ENCODE peak calls at places on chromosomes 13 and 19, in five cellular contexts. U is body of pancreas; C is fibroblast of the aortic adventitia; W is CD4-positive, alpha-beta T cell; T is H9. E is an unnamed sample.

GRCh38 chr13:83853771-83854170 is 28.5 kb downstream of the SLITRK1 start:
- DNase-seq in C (no peak), W (no peak), T (no peak), U (no peak), E (no peak)

GRCh38 chr13:85896516-85897450 is 97.6 kb upstream of the SLITRK6 start:
- DNase-seq in U (no peak), T (peak; percentile 29), C (no peak), W (no peak), E (no peak)

GRCh38 chr19:45643024-45643926 is 4.1 kb upstream of the EML2 start:
- DNase-seq in U (peak; percentile 86), W (peak; percentile 92), C (peak; percentile 79), T (peak; percentile 95), E (peak; percentile 89)

GRCh38 chr19:3693030-3693925 is 7.0 kb downstream of the PIP5K1C start:
- DNase-seq in T (no peak), U (no peak), C (peak; percentile 7), W (no peak), E (no peak)

GRCh38 chr19:38376576-38376975 is 2.2 kb downstream of the PSMD8 start:
- DNase-seq in C (no peak), W (no peak), T (no peak), U (no peak), E (no peak)

GRCh38 chr19:13825489-13826475 is 30.5 kb downstream of the ZSWIM4 start:
- DNase-seq in U (no peak), C (no peak), T (peak; percentile 93), W (no peak), E (no peak)

GRCh38 chr13:43132228-43132627 is 108.8 kb downstream of the DNAJC15 start:
- DNase-seq in T (peak; percentile 77), W (no peak), U (peak; percentile 32), C (peak; percentile 23), E (peak; percentile 31)

GRCh38 chr19:46975011-46975917 is 44.4 kb upstream of the NPAS1 start:
- DNase-seq in T (no peak), W (no peak), C (peak; percentile 74), U (no peak), E (no peak)

GRCh38 chr13:44364601-44365000 is 9.0 kb upstream of the SERP2 start:
- DNase-seq in T (no peak), U (no peak), C (peak; percentile 25), W (no peak), E (no peak)

GRCh38 chr13:101416181-101417042 is at the start of gene NALCN:
- DNase-seq in T (peak; percentile 39), U (peak; percentile 31), W (no peak), C (peak; percentile 13), E (peak; percentile 21)

GRCh38 chr19:41886761-41887710 is 4.1 kb downstream of the ARHGEF1 start:
- DNase-seq in W (peak; percentile 71), T (no peak), C (no peak), U (peak; percentile 41), E (peak; percentile 78)

GRCh38 chr19:48480151-48480475 is 10.9 kb downstream of the CYTH2 start:
- DNase-seq in C (peak; percentile 20), W (peak; percentile 51), U (peak; percentile 62), T (no peak), E (no peak)

GRCh38 chr19:9936151-9937000 is at the start of gene OLFM2:
- DNase-seq in W (no peak), U (peak; percentile 22), T (peak; percentile 89), C (no peak), E (peak; percentile 55)

GRCh38 chr13:99182439-99182838 is 18.2 kb upstream of the UBAC2 start:
- DNase-seq in W (no peak), T (no peak), C (no peak), U (no peak), E (no peak)

GRCh38 chr19:34260771-34261173 is 6.4 kb downstream of the GARRE1 start:
- DNase-seq in T (peak; percentile 44), W (no peak), U (no peak), C (peak; percentile 71), E (no peak)

GRCh38 chr13:50125556-50126377 is 110.5 kb downstream of the KCNRG start:
- DNase-seq in U (peak; percentile 97), W (peak; percentile 87), T (peak; percentile 75), C (peak; percentile 90), E (peak; percentile 56)

GRCh38 chr19:45402469-45403070 is 2.3 kb downstream of the PPP1R13L start:
- DNase-seq in C (no peak), U (peak; percentile 69), W (peak; percentile 48), T (peak; percentile 85), E (peak; percentile 73)

GRCh38 chr13:97220151-97220900 is 1.8 kb upstream of the MBNL2 start:
- DNase-seq in W (no peak), T (no peak), C (no peak), U (no peak), E (no peak)

GRCh38 chr19:33417751-33418150 is 44.2 kb downstream of the CEBPG start:
- DNase-seq in U (no peak), W (no peak), C (no peak), T (no peak), E (no peak)

GRCh38 chr13:45231722-45232121 is 30.9 kb upstream of the KCTD4 start:
- DNase-seq in U (no peak), W (no peak), T (no peak), C (peak; percentile 54), E (peak; percentile 19)

GRCh38 chr13:110113284-110113764 is 193.6 kb downstream of the COL4A1 start:
- DNase-seq in U (no peak), W (no peak), C (peak; percentile 58), T (no peak), E (no peak)

GRCh38 chr19:18173054-18173571 is 500 bp upstream of the IFI30 start:
- DNase-seq in U (peak; percentile 80), C (peak; percentile 61), W (no peak), T (no peak), E (no peak)

GRCh38 chr19:57813919-57814504 is 701 bp downstream of the ZNF552 start:
- DNase-seq in U (no peak), C (no peak), T (no peak), W (no peak), E (no peak)

GRCh38 chr13:72536668-72537399 is 190.6 kb downstream of the MZT1 start:
- DNase-seq in U (no peak), W (no peak), C (no peak), T (no peak), E (no peak)

GRCh38 chr19:44653977-44654784 is 10.5 kb downstream of the PVR start:
- DNase-seq in W (peak; percentile 75), C (peak; percentile 57), U (peak; percentile 82), T (peak; percentile 78), E (peak; percentile 88)

GRCh38 chr13:32941368-32941767 is 74.9 kb upstream of the KL start:
- DNase-seq in T (no peak), U (no peak), C (no peak), W (no peak), E (no peak)

GRCh38 chr13:21060063-21060826 is 1.1 kb downstream of the LATS2 start:
- DNase-seq in U (peak; percentile 37), C (peak; percentile 57), T (no peak), W (no peak), E (peak; percentile 50)

GRCh38 chr19:11421607-11422098 is 2.5 kb upstream of the RGL3 start:
- DNase-seq in U (peak; percentile 22), T (peak; percentile 92), C (no peak), W (peak; percentile 49), E (peak; percentile 89)

GRCh38 chr13:89748716-89749115 is 1598.8 kb upstream of the MIR17HG start:
- DNase-seq in C (no peak), W (no peak), T (no peak), U (no peak), E (no peak)

GRCh38 chr19:3262362-3262761 is 37.9 kb downstream of the CELF5 start:
- DNase-seq in T (no peak), W (no peak), U (no peak), C (no peak), E (no peak)

GRCh38 chr19:51020988-51021651 is 1.6 kb upstream of the KLK10 start:
- DNase-seq in W (no peak), C (peak; percentile 63), T (no peak), U (peak; percentile 66), E (no peak)
- TF ChIP-seq CTCF in W (peak; percentile 45), C (peak; percentile 66), T (peak; percentile 85), U (peak; percentile 69), E (peak; percentile 57)

GRCh38 chr19:5090780-5091575 is 122.1 kb downstream of the KDM4B start:
- DNase-seq in C (peak; percentile 62), W (no peak), U (peak; percentile 43), T (no peak), E (no peak)
- TF ChIP-seq CTCF in C (no peak), W (no peak), U (no peak), T (no peak), E (no peak)

DNA sequence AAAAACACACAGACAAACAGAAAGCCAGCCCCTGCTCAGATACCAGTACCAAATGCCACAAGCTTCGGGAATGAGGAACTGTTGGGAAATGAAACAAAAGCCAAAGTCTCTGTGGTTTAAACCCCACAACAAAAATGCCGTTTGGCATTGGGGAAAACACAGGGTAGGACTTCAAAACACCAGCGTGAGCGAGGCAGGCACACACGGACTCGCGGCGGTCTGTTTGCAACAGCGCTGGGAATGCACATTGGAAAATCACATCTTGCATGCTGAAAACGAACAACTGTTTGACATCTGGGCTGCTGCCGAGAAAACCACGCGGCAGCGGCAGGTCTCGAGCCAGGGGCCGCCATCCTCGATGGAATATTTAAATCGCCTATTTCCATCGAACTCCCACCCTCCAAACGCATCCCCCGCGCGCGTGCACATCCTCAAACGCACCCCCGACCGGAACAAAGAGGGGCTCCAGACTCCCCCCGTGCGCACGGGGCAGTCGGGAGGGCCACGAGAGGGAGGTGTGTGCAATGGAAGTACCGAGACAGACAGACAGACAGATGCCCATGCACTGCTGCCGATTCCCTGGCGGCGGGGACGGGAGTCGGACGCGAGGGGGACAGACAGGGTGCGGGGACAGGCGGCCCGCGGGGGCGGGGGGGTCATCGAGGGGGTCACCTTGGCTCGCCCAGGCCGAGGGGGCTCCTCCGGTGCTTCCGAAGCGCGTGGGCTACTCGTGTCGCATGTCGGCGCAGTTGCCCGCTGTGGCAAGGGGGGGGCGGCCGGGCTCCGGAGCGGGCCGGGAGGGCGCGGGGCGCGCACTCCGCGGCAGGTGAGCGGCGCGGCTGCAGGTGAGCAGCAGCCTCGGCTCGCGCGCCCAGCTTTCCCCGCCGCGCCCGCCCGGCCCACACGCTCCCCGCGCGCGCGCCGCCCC is at the start of gene GPR12:
- DNase-seq in C (peak; percentile 11), T (no peak), U (no peak), W (no peak), E (no peak)
- TF ChIP-seq CTCF in C (no peak), T (no peak), U (no peak), W (no peak), E (no peak)

GRCh38 chr19:16076154-16076957 is at the start of gene TPM4:
- DNase-seq in U (peak; percentile 88), W (peak; percentile 77), C (peak; percentile 96), T (peak; percentile 95), E (peak; percentile 94)
- TF ChIP-seq CTCF in U (no peak), W (no peak), C (no peak), T (no peak), E (no peak)

GRCh38 chr13:103100795-103101194 is 34.6 kb upstream of the SLC10A2 start:
- DNase-seq in U (no peak), C (no peak), W (no peak), T (no peak), E (no peak)

GRCh38 chr13:103097366-103097928 is 31.2 kb upstream of the SLC10A2 start:
- DNase-seq in C (no peak), T (no peak), W (no peak), U (no peak), E (no peak)

GRCh38 chr13:103099894-103100293 is 33.7 kb upstream of the SLC10A2 start:
- DNase-seq in U (no peak), W (no peak), T (no peak), C (no peak), E (no peak)

GRCh38 chr13:103101500-103101899 is 35.3 kb upstream of the SLC10A2 start:
- DNase-seq in C (no peak), W (no peak), U (no peak), T (no peak), E (no peak)

GRCh38 chr13:103098535-103098934 is 32.3 kb upstream of the SLC10A2 start:
- DNase-seq in T (no peak), C (no peak), W (no peak), U (no peak), E (no peak)
- TF ChIP-seq CTCF in T (no peak), C (no peak), W (no peak), U (no peak), E (no peak)

E was measured in GM13977.